ENCODE peak calls at places on chromosomes 3 and 15, in eight cellular contexts. N is CD8-positive, alpha-beta T cell; A is GM23338; R is BE2C; W is fibroblast of lung; C is keratinocyte; T is body of pancreas; V is A549. H is an unnamed sample. For H3K4me1, the result is how much of the 10 kb centered on the place peaks cover.

GRCh38 chr3:33277193-33277882 is at the start of gene FBXL2:
- DNase-seq in A (peak), C (peak), R (peak), V (peak), N (no peak), W (peak), T (peak), H (peak)

GRCh38 chr3:110821586-110821985 is 250.0 kb upstream of the NECTIN3 start:
- DNase-seq in N (no peak), V (no peak), R (no peak), T (no peak), A (no peak), W (no peak), C (no peak), H (no peak)

GRCh38 chr3:45986303-45986982 is 9.2 kb downstream of the FYCO1 start:
- DNase-seq in N (no peak), C (no peak), T (peak), A (no peak), R (no peak), W (peak), V (peak), H (no peak)

GRCh38 chr3:107826727-107827126 is 264.1 kb downstream of the CD47 start:
- DNase-seq in W (no peak), V (no peak), A (no peak), R (peak), C (no peak), T (no peak), N (no peak), H (no peak)

GRCh38 chr15:79089890-79090486 is 592 bp downstream of the RASGRF1 start:
- DNase-seq in V (peak), N (no peak), R (no peak), C (no peak), W (no peak), A (peak), T (no peak), H (no peak)

GRCh38 chr3:193124861-193125260 is 116.2 kb upstream of the PLAAT1 start:
- DNase-seq in N (no peak), V (no peak), R (no peak), C (no peak), T (no peak), W (no peak), A (no peak), H (no peak)

GRCh38 chr3:84978833-84979232 is 20.0 kb downstream of the CADM2 start:
- DNase-seq in V (no peak), T (no peak), A (no peak), N (no peak), C (no peak), R (peak), W (no peak), H (peak)

GRCh38 chr3:142844339-142844977 is 44.4 kb downstream of the PCOLCE2 start:
- DNase-seq in A (peak), R (no peak), C (no peak), N (no peak), W (peak), V (peak), T (no peak), H (peak)

GRCh38 chr15:101043911-101044624 is 124.9 kb downstream of the LRRK1 start:
- DNase-seq in V (no peak), C (no peak), W (no peak), N (no peak), A (no peak), R (peak), T (no peak), H (no peak)

GRCh38 chr15:23877502-23878412 is 190.7 kb upstream of the NDN start:
- DNase-seq in R (peak), N (no peak), A (peak), T (peak), C (no peak), W (peak), V (peak), H (peak)

GRCh38 chr3:30578479-30578878 is 27.9 kb upstream of the TGFBR2 start:
- DNase-seq in V (peak), C (peak), A (no peak), T (no peak), R (no peak), N (no peak), W (peak), H (no peak)

GRCh38 chr15:62607643-62608042 is 434.9 kb upstream of the TPM1 start:
- DNase-seq in N (no peak), V (no peak), A (no peak), T (no peak), C (peak), W (peak), R (no peak), H (no peak)

GRCh38 chr3:115633467-115633866 is 10.2 kb downstream of the GAP43 start:
- DNase-seq in T (no peak), N (no peak), A (no peak), C (no peak), W (no peak), V (no peak), R (no peak), H (no peak)

GRCh38 chr15:100763764-100764750 is 115.6 kb upstream of the ALDH1A3 start:
- DNase-seq in T (no peak), W (no peak), C (no peak), R (peak), V (no peak), A (no peak), N (no peak), H (peak)

GRCh38 chr3:12024959-12025570 is 20.9 kb downstream of the SYN2 start:
- DNase-seq in C (no peak), W (no peak), N (no peak), R (no peak), T (no peak), V (no peak), A (peak), H (no peak)

GRCh38 chr3:61667417-61668213 is 106.2 kb downstream of the PTPRG start:
- DNase-seq in N (no peak), T (no peak), A (no peak), C (no peak), V (no peak), W (peak), R (no peak), H (no peak)

GRCh38 chr3:170128259-170128976 is 53.1 kb downstream of the PHC3 start:
- DNase-seq in T (no peak), R (no peak), V (no peak), C (no peak), W (peak), N (no peak), A (no peak), H (peak)

GRCh38 chr3:5568451-5568850 is 380.9 kb downstream of the EDEM1 start:
- DNase-seq in N (no peak), A (peak), V (peak), R (no peak), T (no peak), W (no peak), C (no peak), H (no peak)

GRCh38 chr15:68791431-68792283 is 29.0 kb downstream of the ANP32A start:
- DNase-seq in N (peak), V (no peak), T (no peak), A (peak), R (no peak), C (no peak), W (no peak), H (no peak)

GRCh38 chr3:193974147-193974546 is 161.8 kb upstream of the HES1 start:
- DNase-seq in R (no peak), W (peak), C (no peak), A (no peak), V (no peak), N (no peak), T (no peak), H (peak)

GRCh38 chr15:52780172-52780980 is 9.8 kb downstream of the ONECUT1 start:
- DNase-seq in V (peak), T (peak), R (peak), N (peak), A (peak), C (no peak), W (peak), H (peak)

GRCh38 chr15:56886878-56887781 is 31.3 kb upstream of the TCF12 start:
- DNase-seq in V (peak), C (no peak), T (peak), N (peak), A (peak), W (peak), R (peak), H (peak)

GRCh38 chr3:151394611-151395010 is 10.1 kb upstream of the P2RY12 start:
- DNase-seq in R (no peak), N (no peak), W (no peak), C (no peak), A (no peak), V (no peak), T (no peak), H (no peak)

GRCh38 chr3:85037203-85037602 is 78.4 kb downstream of the CADM2 start:
- DNase-seq in W (no peak), V (no peak), R (no peak), A (no peak), T (no peak), C (no peak), N (no peak), H (no peak)

GRCh38 chr15:90871097-90871715 is 2.8 kb downstream of the FURIN start:
- DNase-seq in W (peak), V (peak), N (no peak), T (no peak), R (peak), A (peak), C (no peak), H (peak)

GRCh38 chr3:66722675-66723074 is 221.9 kb upstream of the LRIG1 start:
- DNase-seq in V (peak), R (no peak), T (no peak), A (no peak), C (no peak), N (no peak), W (peak), H (peak)

GRCh38 chr3:179819379-179819778 is 166.5 kb downstream of the USP13 start:
- DNase-seq in R (no peak), N (no peak), T (peak), V (no peak), C (no peak), A (no peak), W (no peak), H (no peak)

GRCh38 chr15:67186226-67186649 is 68.2 kb downstream of the AAGAB start:
- DNase-seq in C (no peak), W (no peak), T (no peak), N (no peak), R (no peak), V (peak), A (no peak), H (no peak)

GRCh38 chr3:143849854-143850549 is 1.7 kb upstream of the SLC9A9 start:
- DNase-seq in T (no peak), N (no peak), C (peak), R (no peak), A (no peak), V (no peak), W (peak), H (no peak)

GRCh38 chr3:114706591-114707224 is 412.9 kb downstream of the TIGIT start:
- DNase-seq in N (no peak), R (peak), W (peak), T (peak), A (no peak), C (no peak), V (peak), H (peak)

GRCh38 chr3:105730973-105731372 is 137.8 kb downstream of the CBLB start:
- DNase-seq in W (no peak), A (no peak), R (no peak), T (no peak), N (no peak), C (no peak), V (no peak), H (no peak)

GRCh38 chr3:55203006-55203405 is 275.1 kb upstream of the LRTM1 start:
- DNase-seq in R (no peak), V (no peak), N (no peak), C (no peak), W (peak), A (no peak), T (no peak), H (no peak)

GRCh38 chr3:12440927-12441326 is 43.4 kb upstream of the TSEN2 start:
- DNase-seq in W (peak), T (no peak), C (no peak), A (no peak), R (peak), N (no peak), V (no peak), H (no peak)

DNA sequence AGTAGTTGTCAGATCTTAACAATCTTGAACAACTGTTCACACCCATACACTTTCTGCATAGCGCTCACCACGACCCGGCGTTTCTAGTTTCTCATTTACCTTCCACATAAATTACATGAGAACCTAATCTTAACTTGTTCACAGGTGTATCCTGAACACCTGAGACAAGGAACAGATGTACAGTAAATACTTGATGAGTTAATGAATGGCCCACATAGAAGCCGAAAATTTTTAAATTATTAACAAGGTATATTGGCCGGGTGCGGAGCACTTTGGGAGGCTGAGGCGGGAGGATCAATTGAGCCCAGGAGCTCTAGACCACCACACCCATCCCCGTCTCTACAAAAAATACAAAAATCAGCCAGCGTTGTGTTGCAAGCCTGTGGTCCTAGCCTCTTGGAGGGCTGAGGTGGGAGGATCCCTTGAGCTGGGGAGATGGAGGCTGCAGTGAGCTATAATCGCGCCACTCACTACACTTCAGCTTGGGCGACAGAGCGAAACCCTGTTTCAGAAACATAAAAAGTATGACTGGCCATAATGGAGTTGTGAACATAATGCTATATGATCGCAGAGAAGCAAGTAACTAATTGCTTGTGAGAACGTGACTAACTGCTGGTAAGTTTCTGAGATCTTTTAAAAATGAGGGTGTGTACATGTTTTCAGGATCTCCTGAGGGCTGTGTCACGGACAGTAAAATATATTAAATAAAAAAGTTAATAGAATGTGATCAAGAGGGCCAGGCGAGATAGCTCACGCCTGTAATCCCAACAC is 1.0 kb upstream of the SMARCC1 start:
- DNase-seq in W (no peak), N (no peak), A (no peak), C (no peak), R (no peak), V (no peak), T (no peak), H (no peak)
- H3K4me3 ChIP-seq in W (peak), N (peak), A (peak), C (peak), R (peak), V (peak), T (peak), H (peak)

GRCh38 chr15:40441736-40442531 is 1.2 kb downstream of the BAHD1 start:
- DNase-seq in V (no peak), T (peak), R (peak), A (peak), W (no peak), C (no peak), N (no peak), H (no peak)
- H3K4me1 ChIP-seq in V (under half), T (half or more), R (under half), A (half or more), W (under half), C (under half), N (under half), H (under half)

GRCh38 chr3:102238362-102238761 is 196.5 kb upstream of the ZPLD1 start:
- DNase-seq in W (no peak), A (peak), R (no peak), C (peak), T (no peak), N (no peak), V (no peak), H (no peak)

GRCh38 chr3:102233881-102234280 is 200.9 kb upstream of the ZPLD1 start:
- DNase-seq in V (no peak), C (no peak), T (no peak), A (no peak), R (no peak), W (no peak), N (no peak), H (no peak)

GRCh38 chr3:102237838-102238237 is 197.0 kb upstream of the ZPLD1 start:
- DNase-seq in T (no peak), R (no peak), C (no peak), W (no peak), A (no peak), N (no peak), V (no peak), H (no peak)

GRCh38 chr3:102235679-102236078 is 199.1 kb upstream of the ZPLD1 start:
- DNase-seq in A (peak), N (no peak), R (no peak), V (peak), T (no peak), W (peak), C (no peak), H (no peak)

DNA sequence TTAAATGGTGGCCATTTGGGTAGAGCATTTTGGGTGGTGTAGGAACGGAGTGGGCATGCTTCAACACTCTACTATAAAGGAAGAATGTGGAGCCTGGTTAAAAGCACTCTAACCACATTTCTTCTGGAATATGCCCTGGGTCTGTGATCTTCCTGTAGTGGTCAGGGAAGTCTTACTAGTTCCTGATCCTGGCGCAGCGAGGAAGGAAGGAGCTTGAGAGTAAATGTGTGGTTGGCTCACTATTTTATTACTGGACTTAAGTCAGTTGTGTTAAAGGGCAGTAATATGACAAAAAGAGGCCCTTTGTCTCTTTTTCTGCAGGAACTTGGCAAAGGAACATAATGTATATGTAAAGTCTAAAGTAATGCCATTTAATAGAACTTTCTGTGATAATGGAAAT is 197.6 kb upstream of the ZPLD1 start:
- DNase-seq in T (no peak), N (no peak), V (no peak), R (no peak), W (no peak), C (no peak), A (no peak), H (no peak)
- H3K4me3 ChIP-seq in T (no peak), N (no peak), V (no peak), R (no peak), W (no peak), C (no peak), A (no peak), H (no peak)

DNA sequence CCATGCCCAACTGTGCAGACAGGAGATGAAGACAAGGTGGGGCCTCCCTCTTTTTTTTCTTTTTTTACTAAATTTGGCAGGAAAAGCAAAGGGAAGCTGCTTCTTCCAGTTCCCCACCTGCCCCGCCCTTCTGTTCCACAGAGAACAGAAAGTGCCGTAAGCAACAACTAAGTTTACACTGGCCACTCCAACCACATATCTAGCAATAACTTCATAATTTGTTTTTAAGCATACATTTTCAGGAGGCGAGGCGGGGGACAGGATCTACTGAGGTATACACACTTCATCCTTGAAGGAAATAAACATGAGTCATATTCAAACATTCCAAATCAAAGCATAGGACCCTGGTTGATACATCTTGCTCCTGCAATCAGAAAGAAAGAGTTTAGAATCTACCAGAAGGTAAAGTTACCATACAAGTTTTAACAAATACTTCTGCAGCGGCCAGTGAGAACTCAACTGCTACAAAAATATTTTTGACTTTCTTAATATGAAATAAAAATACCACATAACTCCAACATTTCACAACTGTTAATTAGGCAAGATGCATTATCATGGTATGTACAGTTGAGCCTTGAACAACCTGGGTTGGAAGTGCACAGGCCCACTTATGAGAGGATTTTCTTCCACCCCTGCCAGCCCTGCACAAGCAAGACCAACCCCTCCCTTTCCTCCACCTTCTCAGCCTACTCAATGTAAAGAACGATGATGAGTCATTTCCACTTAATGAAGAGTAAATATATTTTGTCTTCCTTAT is 50.7 kb downstream of the FOXP1 start:
- DNase-seq in A (no peak), W (peak), N (no peak), R (no peak), C (peak), V (peak), T (no peak), H (no peak)
- H3K4me1 ChIP-seq in A (under half), W (under half), N (under half), R (under half), C (under half), V (under half), T (under half), H (under half)

H was measured in SJCRH30.